ENCODE peak calls at places on chromosome 9, in nine cellular contexts. E is stimulated activated CD8-positive, alpha-beta memory T cell treated with anti-CD3 and anti-CD28 coated beads, Interleukin-12 subunit alpha, Interleukin-12 subunit beta, amount 100 ng/mL, for 1 hour; G is stimulated activated CD4-positive, alpha-beta T cell treated with anti-CD3 and anti-CD28 coated beads, Interleukin-15, amount 100 ng/mL, for 1 hour; P is mesendoderm; M is Right ventricle myocardium superior; A is A172; R is HAP-1; C is activated CD4-positive, alpha-beta T cell treated with anti-CD3 and anti-CD28 coated beads, Interleukin-2, amount 50 U/mL, for 1 hour; B is fibroblast of lung. J is an unnamed sample.

GRCh38 chr9:112913326-112913725 is 22.6 kb upstream of the SLC46A2 start:
- DNase-seq in R (no peak), A (no peak), G (no peak), B (no peak), M (no peak), C (no peak), E (no peak), P (no peak), J (no peak)

GRCh38 chr9:82148849-82149544 is 160.4 kb downstream of the SPATA31D1 start:
- DNase-seq in R (no peak), B (peak), A (no peak), M (no peak), P (no peak), C (no peak), G (no peak), E (no peak), J (no peak)

GRCh38 chr9:98801562-98801961 is 5.2 kb upstream of the ANKS6 start:
- DNase-seq in R (no peak), A (no peak), M (no peak), B (no peak), C (no peak), G (no peak), E (no peak), P (no peak), J (no peak)

GRCh38 chr9:130215341-130216119 is 43.3 kb downstream of the NCS1 start:
- DNase-seq in R (no peak), G (no peak), P (no peak), M (no peak), A (peak), E (no peak), B (peak), C (no peak), J (peak)

GRCh38 chr9:34892886-34893285 is 65.2 kb upstream of the PHF24 start:
- DNase-seq in P (no peak), G (no peak), A (no peak), R (no peak), C (no peak), M (no peak), E (no peak), B (no peak), J (no peak)

GRCh38 chr9:130428096-130428665 is 16.6 kb upstream of the ASS1 start:
- DNase-seq in P (no peak), C (no peak), E (no peak), A (no peak), M (no peak), B (no peak), R (no peak), G (no peak), J (no peak)

GRCh38 chr9:114275246-114275994 is 47.5 kb upstream of the ORM1 start:
- DNase-seq in C (no peak), M (no peak), E (no peak), A (peak), P (no peak), B (no peak), G (no peak), R (no peak), J (no peak)

GRCh38 chr9:22170162-22170932 is 161.2 kb upstream of the CDKN2B start:
- DNase-seq in B (peak), A (no peak), C (no peak), P (no peak), G (no peak), M (no peak), E (no peak), R (no peak), J (peak)

GRCh38 chr9:28445211-28445610 is 871.9 kb upstream of the C9orf72 start:
- DNase-seq in E (no peak), B (no peak), M (no peak), P (no peak), R (no peak), A (no peak), C (no peak), G (no peak), J (no peak)

GRCh38 chr9:36873247-36873875 is 160.7 kb downstream of the PAX5 start:
- DNase-seq in P (peak), R (peak), M (peak), G (peak), B (peak), A (peak), C (peak), E (peak), J (peak)

GRCh38 chr9:135995816-135996215 is 34.6 kb upstream of the UBAC1 start:
- DNase-seq in P (no peak), G (no peak), R (no peak), A (no peak), E (no peak), B (no peak), C (no peak), M (no peak), J (no peak)

GRCh38 chr9:126661521-126662251 is 48.0 kb downstream of the LMX1B start:
- DNase-seq in G (no peak), P (peak), B (no peak), E (no peak), C (no peak), A (peak), R (no peak), M (no peak), J (peak)

GRCh38 chr9:2291980-2292704 is 277.0 kb downstream of the SMARCA2 start:
- DNase-seq in R (no peak), P (peak), E (no peak), G (no peak), C (no peak), A (no peak), B (peak), M (no peak), J (peak)

GRCh38 chr9:127557998-127558546 is 54.0 kb upstream of the STXBP1 start:
- DNase-seq in A (no peak), P (no peak), M (no peak), B (peak), E (no peak), C (no peak), R (no peak), G (no peak), J (no peak)

GRCh38 chr9:123361731-123362560 is 5.9 kb downstream of the CRB2 start:
- DNase-seq in B (no peak), M (no peak), C (no peak), A (no peak), P (no peak), G (no peak), R (no peak), E (no peak), J (no peak)

GRCh38 chr9:134408389-134408788 is 82.1 kb downstream of the RXRA start:
- DNase-seq in A (no peak), B (no peak), G (no peak), E (no peak), C (no peak), R (no peak), M (peak), P (no peak), J (no peak)

GRCh38 chr9:97518166-97518908 is 16.9 kb downstream of the TMOD1 start:
- DNase-seq in G (no peak), P (no peak), R (no peak), C (no peak), M (no peak), A (no peak), B (no peak), E (no peak), J (no peak)

GRCh38 chr9:120583958-120584369 is 4.0 kb upstream of the CDK5RAP2 start:
- DNase-seq in A (peak), B (peak), P (peak), R (no peak), C (peak), E (no peak), G (no peak), M (no peak), J (peak)

GRCh38 chr9:95455714-95456113 is 61.1 kb downstream of the PTCH1 start:
- DNase-seq in A (no peak), E (no peak), G (no peak), P (no peak), C (no peak), B (no peak), R (no peak), M (no peak), J (no peak)

GRCh38 chr9:82526629-82527028 is 536.3 kb downstream of the RASEF start:
- DNase-seq in P (no peak), M (no peak), E (no peak), B (peak), A (no peak), G (no peak), C (no peak), R (no peak), J (no peak)

GRCh38 chr9:86926130-86926529 is 21.2 kb downstream of the GAS1 start:
- DNase-seq in B (no peak), M (no peak), P (no peak), R (no peak), C (no peak), A (no peak), G (no peak), E (no peak), J (no peak)

GRCh38 chr9:100700689-100701318 is 122.9 kb downstream of the CAVIN4 start:
- DNase-seq in P (peak), A (no peak), B (no peak), G (no peak), M (no peak), E (no peak), R (peak), C (no peak), J (peak)

GRCh38 chr9:12813960-12814876 is 39.4 kb downstream of the LURAP1L start:
- DNase-seq in R (peak), C (no peak), A (peak), B (peak), E (no peak), P (peak), G (no peak), M (peak), J (peak)

GRCh38 chr9:129276486-129277260 is 98.6 kb upstream of the IER5L start:
- DNase-seq in G (no peak), A (no peak), R (no peak), E (no peak), C (no peak), P (no peak), B (no peak), M (no peak), J (no peak)

GRCh38 chr9:100466171-100466827 is 6.7 kb upstream of the TMEFF1 start:
- DNase-seq in R (no peak), M (no peak), P (no peak), C (no peak), B (peak), G (no peak), A (no peak), E (no peak), J (no peak)

GRCh38 chr9:121292801-121293241 is 24.9 kb downstream of the GSN start:
- DNase-seq in G (no peak), A (no peak), B (no peak), P (no peak), M (no peak), C (no peak), E (no peak), R (no peak), J (no peak)

GRCh38 chr9:120308495-120308894 is 271.5 kb downstream of the CDK5RAP2 start:
- DNase-seq in G (no peak), A (no peak), C (no peak), R (no peak), M (no peak), B (no peak), P (peak), E (no peak), J (no peak)

GRCh38 chr9:126986506-126986951 is 71.9 kb downstream of the RALGPS1 start:
- DNase-seq in B (peak), C (peak), M (no peak), P (no peak), A (peak), R (no peak), G (no peak), E (no peak), J (peak)

GRCh38 chr9:13941686-13942085 is 372.3 kb downstream of the NFIB start:
- DNase-seq in A (no peak), B (peak), G (no peak), E (no peak), M (no peak), P (no peak), C (no peak), R (no peak), J (no peak)

GRCh38 chr9:88828492-88828974 is 162.7 kb upstream of the S1PR3 start:
- DNase-seq in B (peak), C (no peak), E (no peak), A (no peak), R (no peak), P (no peak), M (no peak), G (no peak), J (no peak)

GRCh38 chr9:70222354-70222753 is 36.4 kb upstream of the SMC5 start:
- DNase-seq in B (no peak), C (no peak), E (no peak), G (no peak), A (no peak), P (no peak), M (no peak), R (no peak), J (no peak)

GRCh38 chr9:114925039-114925438 is 5.4 kb downstream of the TNFSF8 start:
- DNase-seq in B (no peak), G (no peak), M (no peak), P (no peak), A (no peak), R (no peak), E (no peak), C (no peak), J (no peak)

GRCh38 chr9:105473221-105473620 is 25.4 kb downstream of the FSD1L start:
- DNase-seq in P (no peak), C (no peak), A (no peak), R (no peak), E (no peak), M (no peak), B (no peak), G (no peak), J (no peak)

GRCh38 chr9:112094948-112095779 is 79.9 kb downstream of the SUSD1 start:
- DNase-seq in C (no peak), M (no peak), P (no peak), R (no peak), B (no peak), A (no peak), G (no peak), E (no peak), J (no peak)

GRCh38 chr9:86943871-86944240 is 3.5 kb downstream of the GAS1 start:
- DNase-seq in C (no peak), G (no peak), A (no peak), R (no peak), B (no peak), E (no peak), P (no peak), M (no peak), J (no peak)

GRCh38 chr9:105053209-105053652 is 125.3 kb upstream of the ABCA1 start:
- DNase-seq in R (no peak), P (no peak), B (peak), C (no peak), M (no peak), E (no peak), A (peak), G (no peak), J (peak)

J was measured in HT1080.